ENCODE peak calls at places on chromosomes 1 and 21, in four cellular contexts. X is AG09309, M is GM06990, L is colonic mucosa. P is an unnamed sample.

GRCh38 chr1:112501810-112502641 is 6.7 kb upstream of the WNT2B start:
- DNase-seq in L (peak), X (no peak), M (peak), P (peak)

GRCh38 chr1:206658264-206658980 is 23.1 kb downstream of the DYRK3 start:
- DNase-seq in X (no peak), L (no peak), M (peak), P (no peak)

GRCh38 chr1:3518256-3518655 is 63.8 kb downstream of the ARHGEF16 start:
- DNase-seq in X (no peak), L (no peak), M (no peak), P (no peak)

GRCh38 chr1:3992103-3992556 is 92.1 kb upstream of the C1orf174 start:
- DNase-seq in L (no peak), M (no peak), X (no peak), P (no peak)

GRCh38 chr21:34344584-34344983 is 19.2 kb upstream of the KCNE2 start:
- DNase-seq in L (no peak), M (no peak), X (no peak), P (no peak)

GRCh38 chr1:16018308-16018707 is 465 bp upstream of the HSPB7 start:
- DNase-seq in L (no peak), M (no peak), X (no peak), P (no peak)

GRCh38 chr1:11700655-11701467 is 9.4 kb downstream of the DRAXIN start:
- DNase-seq in M (no peak), L (no peak), X (no peak), P (no peak)

GRCh38 chr1:203507836-203508235 is 13.9 kb downstream of the OPTC start:
- DNase-seq in X (no peak), M (no peak), L (no peak), P (no peak)

GRCh38 chr21:36854391-36854790 is 112.1 kb downstream of the HLCS start:
- DNase-seq in L (peak), X (no peak), M (no peak), P (peak)

DNA sequence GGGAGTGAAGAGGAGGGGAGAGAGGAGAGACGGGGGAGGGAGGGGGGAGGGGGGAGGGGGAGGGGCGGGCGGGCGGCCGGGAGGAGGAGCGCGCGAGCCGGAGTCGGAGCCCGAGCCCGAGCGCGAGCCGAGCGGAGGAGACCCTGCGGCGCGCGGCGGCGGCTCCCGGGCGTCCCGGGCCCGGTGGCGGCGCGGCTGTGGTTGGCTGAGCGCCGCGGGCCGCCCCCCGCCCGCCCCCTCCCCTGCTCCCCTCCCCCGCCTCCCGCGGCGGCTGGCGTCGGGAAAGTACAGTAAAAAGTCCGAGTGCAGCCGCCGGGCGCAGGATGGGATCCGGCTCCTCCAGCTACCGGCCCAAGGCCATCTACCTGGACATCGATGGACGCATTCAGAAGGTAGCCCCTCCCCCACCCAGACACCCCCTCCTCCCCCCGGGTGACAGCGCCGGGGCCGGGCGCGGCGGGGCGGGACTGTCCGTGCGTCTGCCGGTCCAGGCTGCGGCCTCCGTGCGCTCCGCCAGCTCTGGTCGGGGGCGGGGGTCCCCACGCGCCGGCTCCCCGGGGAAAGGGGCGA is at the start of gene PDE9A:
- DNase-seq in L (peak), X (no peak), M (no peak), P (peak)
- H3K4me3 ChIP-seq in L (peak), X (no peak), M (peak), P (peak)

GRCh38 chr1:6392081-6392879 is 1.3 kb downstream of the ACOT7 start:
- DNase-seq in X (no peak), M (no peak), L (peak), P (peak)
- H3K4me3 ChIP-seq in X (peak), M (peak), L (peak), P (no peak)

DNA sequence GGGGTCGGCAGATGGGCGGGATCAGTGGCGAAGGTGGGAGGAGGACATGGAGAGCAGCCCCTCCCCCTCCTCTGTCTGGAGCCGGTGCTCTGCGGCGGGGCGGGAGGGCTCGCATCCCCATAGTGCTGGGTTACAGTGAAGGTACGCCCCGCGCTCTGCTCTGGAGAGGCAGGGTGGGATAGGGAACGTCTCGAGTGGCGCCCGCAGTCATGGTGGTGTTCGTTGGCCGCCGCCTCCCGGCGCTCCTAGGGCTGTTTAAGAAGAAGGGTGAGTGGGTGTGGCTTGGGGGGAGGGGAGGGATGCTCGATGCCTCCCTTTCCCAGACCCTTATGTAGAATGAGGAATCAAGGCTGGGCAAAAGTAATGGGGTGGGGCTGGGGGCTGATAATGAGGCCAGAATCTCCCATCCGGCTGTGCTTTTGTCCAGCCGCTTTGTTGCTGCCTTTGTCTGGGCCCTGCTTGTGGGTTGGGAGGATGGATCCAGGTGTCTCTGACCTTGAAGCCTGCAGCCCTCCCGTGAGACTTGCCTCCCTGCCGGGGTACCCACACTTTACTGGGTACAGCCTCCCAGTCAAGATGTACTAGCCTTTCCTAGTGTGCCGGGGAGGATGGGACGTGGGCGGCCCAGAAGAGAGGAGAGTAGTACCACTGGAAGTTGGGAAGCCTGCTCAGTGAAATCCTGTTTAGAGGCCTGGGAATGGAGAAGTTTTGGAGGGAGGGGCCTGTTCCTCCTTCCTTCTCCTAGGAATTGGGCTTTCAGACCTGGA is 51.4 kb downstream of the YARS1 start:
- DNase-seq in X (no peak), L (peak), M (no peak), P (no peak)
- H3K4me3 ChIP-seq in X (no peak), L (no peak), M (no peak), P (no peak)

GRCh38 chr1:114671011-114671938 is 1.4 kb upstream of the DENND2C start:
- DNase-seq in L (no peak), M (no peak), X (no peak), P (peak)
- H3K4me3 ChIP-seq in L (no peak), M (no peak), X (no peak), P (no peak)